ENCODE peak calls at places on chromosomes 4 and X, in nine cellular contexts. One of them, this sample, is unnamed. For H3K4me1, the result is how much of the 10 kb centered on the place peaks cover.

GRCh38 chrX:15675490-15675921 is 10.9 kb upstream of the CLTRN start:
- DNase-seq in IMR-90: no peak
- DNase-seq in body of pancreas: peak
- DNase-seq in H1: no peak
- DNase-seq in CD8-positive, alpha-beta memory T cell: peak
- DNase-seq in Karpas-422: peak
- DNase-seq in hepatocyte: peak
- DNase-seq in ovary: peak
- DNase-seq in ascending aorta: peak
- DNase-seq in this sample: no peak

GRCh38 chr4:153426207-153426886 is 39.8 kb upstream of the TMEM131L start:
- DNase-seq in IMR-90: peak
- DNase-seq in body of pancreas: no peak
- DNase-seq in H1: no peak
- DNase-seq in CD8-positive, alpha-beta memory T cell: no peak
- DNase-seq in Karpas-422: no peak
- DNase-seq in hepatocyte: no peak
- DNase-seq in ovary: no peak
- DNase-seq in ascending aorta: no peak
- DNase-seq in this sample: peak

GRCh38 chrX:70508296-70508911 is 63.8 kb downstream of the DLG3 start:
- DNase-seq in IMR-90: peak
- DNase-seq in body of pancreas: no peak
- DNase-seq in H1: no peak
- DNase-seq in CD8-positive, alpha-beta memory T cell: no peak
- DNase-seq in Karpas-422: no peak
- DNase-seq in hepatocyte: no peak
- DNase-seq in ovary: no peak
- DNase-seq in ascending aorta: no peak
- DNase-seq in this sample: no peak

GRCh38 chrX:19865567-19866363 is 21.6 kb downstream of the SH3KBP1 start:
- DNase-seq in IMR-90: no peak
- DNase-seq in body of pancreas: no peak
- DNase-seq in H1: no peak
- DNase-seq in CD8-positive, alpha-beta memory T cell: no peak
- DNase-seq in Karpas-422: peak
- DNase-seq in hepatocyte: no peak
- DNase-seq in ovary: no peak
- DNase-seq in ascending aorta: no peak
- DNase-seq in this sample: no peak

GRCh38 chrX:125627676-125628075 is 308.0 kb downstream of the TEX13C start:
- DNase-seq in IMR-90: no peak
- DNase-seq in body of pancreas: no peak
- DNase-seq in H1: no peak
- DNase-seq in CD8-positive, alpha-beta memory T cell: no peak
- DNase-seq in Karpas-422: peak
- DNase-seq in hepatocyte: no peak
- DNase-seq in ovary: no peak
- DNase-seq in ascending aorta: no peak
- DNase-seq in this sample: no peak

GRCh38 chrX:134683351-134683750 is 25.1 kb upstream of the PLAC1 start:
- DNase-seq in IMR-90: no peak
- DNase-seq in body of pancreas: no peak
- DNase-seq in H1: no peak
- DNase-seq in CD8-positive, alpha-beta memory T cell: no peak
- DNase-seq in Karpas-422: no peak
- DNase-seq in hepatocyte: no peak
- DNase-seq in ovary: no peak
- DNase-seq in ascending aorta: no peak
- DNase-seq in this sample: no peak

GRCh38 chr4:55318135-55318534 is 27.9 kb upstream of the SRD5A3 start:
- DNase-seq in IMR-90: no peak
- DNase-seq in body of pancreas: no peak
- DNase-seq in H1: no peak
- DNase-seq in CD8-positive, alpha-beta memory T cell: no peak
- DNase-seq in Karpas-422: no peak
- DNase-seq in hepatocyte: no peak
- DNase-seq in ovary: no peak
- DNase-seq in ascending aorta: no peak
- DNase-seq in this sample: no peak

GRCh38 chr4:70705146-70705855 is 16.5 kb upstream of the RUFY3 start:
- DNase-seq in IMR-90: peak
- DNase-seq in body of pancreas: peak
- DNase-seq in H1: no peak
- DNase-seq in CD8-positive, alpha-beta memory T cell: peak
- DNase-seq in Karpas-422: peak
- DNase-seq in hepatocyte: peak
- DNase-seq in ovary: peak
- DNase-seq in ascending aorta: peak
- DNase-seq in this sample: peak

GRCh38 chr4:189547537-189547936 is 393.1 kb upstream of the FRG1 start:
- DNase-seq in IMR-90: no peak
- DNase-seq in body of pancreas: no peak
- DNase-seq in H1: no peak
- DNase-seq in CD8-positive, alpha-beta memory T cell: no peak
- DNase-seq in Karpas-422: no peak
- DNase-seq in hepatocyte: no peak
- DNase-seq in ovary: no peak
- DNase-seq in ascending aorta: no peak
- DNase-seq in this sample: no peak

GRCh38 chr4:135508006-135508714 is 1306.6 kb upstream of the PABPC4L start:
- DNase-seq in IMR-90: peak
- DNase-seq in body of pancreas: no peak
- DNase-seq in H1: no peak
- DNase-seq in CD8-positive, alpha-beta memory T cell: no peak
- DNase-seq in Karpas-422: no peak
- DNase-seq in hepatocyte: no peak
- DNase-seq in ovary: no peak
- DNase-seq in ascending aorta: no peak
- DNase-seq in this sample: no peak

GRCh38 chrX:18676050-18676449 is 4.1 kb upstream of the RS1 start:
- DNase-seq in IMR-90: no peak
- DNase-seq in body of pancreas: no peak
- DNase-seq in H1: no peak
- DNase-seq in CD8-positive, alpha-beta memory T cell: no peak
- DNase-seq in Karpas-422: no peak
- DNase-seq in hepatocyte: no peak
- DNase-seq in ovary: no peak
- DNase-seq in ascending aorta: no peak
- DNase-seq in this sample: no peak

GRCh38 chr4:150579591-150580234 is 2.2 kb upstream of the MAB21L2 start:
- DNase-seq in IMR-90: peak
- DNase-seq in body of pancreas: no peak
- DNase-seq in H1: no peak
- DNase-seq in CD8-positive, alpha-beta memory T cell: no peak
- DNase-seq in Karpas-422: no peak
- DNase-seq in hepatocyte: peak
- DNase-seq in ovary: no peak
- DNase-seq in ascending aorta: no peak
- DNase-seq in this sample: no peak

GRCh38 chrX:42538405-42538804 is 239.6 kb downstream of the PPP1R2C start:
- DNase-seq in IMR-90: no peak
- DNase-seq in body of pancreas: no peak
- DNase-seq in H1: no peak
- DNase-seq in CD8-positive, alpha-beta memory T cell: no peak
- DNase-seq in Karpas-422: no peak
- DNase-seq in hepatocyte: peak
- DNase-seq in ovary: no peak
- DNase-seq in ascending aorta: no peak
- DNase-seq in this sample: no peak

GRCh38 chrX:23012162-23012561 is 12.4 kb downstream of the DDX53 start:
- DNase-seq in IMR-90: no peak
- DNase-seq in body of pancreas: no peak
- DNase-seq in H1: no peak
- DNase-seq in CD8-positive, alpha-beta memory T cell: no peak
- DNase-seq in Karpas-422: no peak
- DNase-seq in hepatocyte: no peak
- DNase-seq in ovary: no peak
- DNase-seq in ascending aorta: no peak
- DNase-seq in this sample: no peak

GRCh38 chr4:17096692-17097091 is 198.2 kb upstream of the LDB2 start:
- DNase-seq in IMR-90: peak
- DNase-seq in body of pancreas: no peak
- DNase-seq in H1: no peak
- DNase-seq in CD8-positive, alpha-beta memory T cell: no peak
- DNase-seq in Karpas-422: no peak
- DNase-seq in hepatocyte: no peak
- DNase-seq in ovary: no peak
- DNase-seq in ascending aorta: no peak
- DNase-seq in this sample: no peak

GRCh38 chr4:11183358-11183745 is 245.3 kb downstream of the HS3ST1 start:
- DNase-seq in IMR-90: no peak
- DNase-seq in body of pancreas: no peak
- DNase-seq in H1: no peak
- DNase-seq in CD8-positive, alpha-beta memory T cell: no peak
- DNase-seq in Karpas-422: no peak
- DNase-seq in hepatocyte: no peak
- DNase-seq in ovary: no peak
- DNase-seq in ascending aorta: no peak
- DNase-seq in this sample: no peak

GRCh38 chr4:165971941-165972340 is 98.9 kb downstream of the TLL1 start:
- DNase-seq in IMR-90: no peak
- DNase-seq in body of pancreas: no peak
- DNase-seq in H1: no peak
- DNase-seq in CD8-positive, alpha-beta memory T cell: no peak
- DNase-seq in Karpas-422: no peak
- DNase-seq in hepatocyte: no peak
- DNase-seq in ovary: no peak
- DNase-seq in ascending aorta: no peak
- DNase-seq in this sample: no peak

GRCh38 chr4:5409980-5410618 is 298.3 kb downstream of the EVC2 start:
- DNase-seq in IMR-90: no peak
- DNase-seq in body of pancreas: no peak
- DNase-seq in H1: no peak
- DNase-seq in CD8-positive, alpha-beta memory T cell: no peak
- DNase-seq in Karpas-422: no peak
- DNase-seq in hepatocyte: no peak
- DNase-seq in ovary: no peak
- DNase-seq in ascending aorta: no peak
- DNase-seq in this sample: no peak

GRCh38 chr4:85762204-85762884 is 287.4 kb downstream of the ARHGAP24 start:
- DNase-seq in IMR-90: peak
- DNase-seq in body of pancreas: peak
- DNase-seq in H1: no peak
- DNase-seq in CD8-positive, alpha-beta memory T cell: no peak
- DNase-seq in Karpas-422: no peak
- DNase-seq in hepatocyte: no peak
- DNase-seq in ovary: peak
- DNase-seq in ascending aorta: no peak
- DNase-seq in this sample: no peak

GRCh38 chr4:85759392-85759791 is 284.4 kb downstream of the ARHGAP24 start:
- DNase-seq in IMR-90: no peak
- DNase-seq in body of pancreas: no peak
- DNase-seq in H1: no peak
- DNase-seq in CD8-positive, alpha-beta memory T cell: no peak
- DNase-seq in Karpas-422: no peak
- DNase-seq in hepatocyte: no peak
- DNase-seq in ovary: no peak
- DNase-seq in ascending aorta: no peak
- DNase-seq in this sample: no peak

GRCh38 chr4:85763207-85763606 is 288.3 kb downstream of the ARHGAP24 start:
- DNase-seq in IMR-90: no peak
- DNase-seq in body of pancreas: no peak
- DNase-seq in H1: no peak
- DNase-seq in CD8-positive, alpha-beta memory T cell: no peak
- DNase-seq in Karpas-422: no peak
- DNase-seq in hepatocyte: no peak
- DNase-seq in ovary: no peak
- DNase-seq in ascending aorta: no peak
- DNase-seq in this sample: no peak

GRCh38 chr4:85760521-85760920 is 285.6 kb downstream of the ARHGAP24 start:
- DNase-seq in IMR-90: no peak
- DNase-seq in body of pancreas: no peak
- DNase-seq in H1: no peak
- DNase-seq in CD8-positive, alpha-beta memory T cell: no peak
- DNase-seq in Karpas-422: no peak
- DNase-seq in hepatocyte: no peak
- DNase-seq in ovary: no peak
- DNase-seq in ascending aorta: no peak
- DNase-seq in this sample: no peak

GRCh38 chr4:85761803-85762202 is 286.9 kb downstream of the ARHGAP24 start:
- DNase-seq in IMR-90: peak
- DNase-seq in body of pancreas: peak
- DNase-seq in H1: no peak
- DNase-seq in CD8-positive, alpha-beta memory T cell: no peak
- DNase-seq in Karpas-422: no peak
- DNase-seq in hepatocyte: peak
- DNase-seq in ovary: no peak
- DNase-seq in ascending aorta: peak
- DNase-seq in this sample: no peak
- H3K4me3 ChIP-seq in IMR-90: no peak
- H3K4me3 ChIP-seq in body of pancreas: no peak
- H3K4me3 ChIP-seq in H1: no peak
- H3K4me3 ChIP-seq in CD8-positive, alpha-beta memory T cell: no peak
- H3K4me3 ChIP-seq in Karpas-422: no peak
- H3K4me3 ChIP-seq in hepatocyte: no peak
- H3K4me3 ChIP-seq in ovary: no peak
- H3K4me3 ChIP-seq in ascending aorta: peak
- H3K4me3 ChIP-seq in this sample: no peak

GRCh38 chrX:33171071-33171470 is 40.3 kb downstream of the DMD start:
- DNase-seq in IMR-90: no peak
- DNase-seq in body of pancreas: no peak
- DNase-seq in H1: no peak
- DNase-seq in CD8-positive, alpha-beta memory T cell: no peak
- DNase-seq in Karpas-422: peak
- DNase-seq in hepatocyte: no peak
- DNase-seq in ovary: no peak
- DNase-seq in ascending aorta: no peak
- DNase-seq in this sample: no peak
- H3K4me1 ChIP-seq in IMR-90: under half
- H3K4me1 ChIP-seq in body of pancreas: under half
- H3K4me1 ChIP-seq in H1: under half
- H3K4me1 ChIP-seq in CD8-positive, alpha-beta memory T cell: under half
- H3K4me1 ChIP-seq in Karpas-422: half or more
- H3K4me1 ChIP-seq in hepatocyte: under half
- H3K4me1 ChIP-seq in ovary: under half
- H3K4me1 ChIP-seq in ascending aorta: under half
- H3K4me1 ChIP-seq in this sample: under half

GRCh38 chrX:47146936-47147859 is 2.2 kb downstream of the RBM10 start:
- DNase-seq in IMR-90: no peak
- DNase-seq in body of pancreas: no peak
- DNase-seq in H1: no peak
- DNase-seq in CD8-positive, alpha-beta memory T cell: no peak
- DNase-seq in Karpas-422: no peak
- DNase-seq in hepatocyte: no peak
- DNase-seq in ovary: no peak
- DNase-seq in ascending aorta: no peak
- DNase-seq in this sample: no peak
- H3K27ac ChIP-seq in IMR-90: no peak
- H3K27ac ChIP-seq in body of pancreas: no peak
- H3K27ac ChIP-seq in H1: no peak
- H3K27ac ChIP-seq in CD8-positive, alpha-beta memory T cell: no peak
- H3K27ac ChIP-seq in Karpas-422: no peak
- H3K27ac ChIP-seq in hepatocyte: no peak
- H3K27ac ChIP-seq in ovary: no peak
- H3K27ac ChIP-seq in ascending aorta: peak
- H3K27ac ChIP-seq in this sample: no peak

DNA sequence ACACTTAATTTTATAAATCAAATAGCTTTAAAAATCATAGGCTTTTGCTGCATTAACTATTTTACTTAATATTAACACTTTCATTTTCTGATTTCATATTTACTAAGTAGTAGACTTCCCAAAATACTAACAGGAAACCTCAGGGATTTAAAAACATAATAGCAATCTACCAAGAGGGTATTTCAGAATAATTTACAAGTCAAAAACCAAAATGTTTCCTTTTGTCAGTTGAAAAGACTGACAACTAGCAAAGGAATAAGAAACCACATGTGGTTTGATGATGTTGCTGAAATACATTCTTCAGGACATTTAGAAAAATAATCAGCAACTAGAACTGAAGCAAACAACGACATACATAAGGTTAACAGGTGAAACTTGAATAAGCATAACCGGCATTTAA is 40.1 kb downstream of the DHX15 start:
- DNase-seq in IMR-90: no peak
- DNase-seq in body of pancreas: no peak
- DNase-seq in H1: no peak
- DNase-seq in CD8-positive, alpha-beta memory T cell: no peak
- DNase-seq in Karpas-422: no peak
- DNase-seq in hepatocyte: no peak
- DNase-seq in ovary: no peak
- DNase-seq in ascending aorta: no peak
- DNase-seq in this sample: no peak
- H3K4me3 ChIP-seq in IMR-90: no peak
- H3K4me3 ChIP-seq in body of pancreas: no peak
- H3K4me3 ChIP-seq in H1: no peak
- H3K4me3 ChIP-seq in CD8-positive, alpha-beta memory T cell: no peak
- H3K4me3 ChIP-seq in Karpas-422: no peak
- H3K4me3 ChIP-seq in hepatocyte: no peak
- H3K4me3 ChIP-seq in ovary: no peak
- H3K4me3 ChIP-seq in ascending aorta: no peak
- H3K4me3 ChIP-seq in this sample: no peak

This sample was measured in CD4-positive, alpha-beta memory T cell.